ENCODE peak calls at places on chromosomes 2 and 18, in four cellular contexts. A is heart right ventricle, D is endothelial cell, J is cardiac muscle cell. Q is an unnamed sample.

GRCh38 chr2:86249843-86250402 is 50.7 kb downstream of the MRPL35 start:
- DNase-seq in J (no peak), A (no peak), D (no peak), Q (no peak)

GRCh38 chr2:105521176-105521575 is 122.3 kb upstream of the FHL2 start:
- DNase-seq in D (no peak), J (peak), A (no peak), Q (no peak)

GRCh38 chr2:217645891-217646290 is 356.9 kb downstream of the TNS1 start:
- DNase-seq in A (no peak), D (no peak), J (no peak), Q (no peak)

GRCh38 chr18:36828157-36828629 is 609 bp downstream of the TPGS2 start:
- DNase-seq in J (no peak), A (no peak), D (no peak), Q (no peak)

GRCh38 chr2:12347049-12347448 is 369.7 kb upstream of the TRIB2 start:
- DNase-seq in A (no peak), J (no peak), D (no peak), Q (no peak)

GRCh38 chr2:160389875-160390274 is 103.7 kb downstream of the RBMS1 start:
- DNase-seq in D (no peak), J (no peak), A (no peak), Q (no peak)

GRCh38 chr18:78659748-78660147 is 319.9 kb upstream of the SALL3 start:
- DNase-seq in A (no peak), J (peak), D (no peak), Q (no peak)

GRCh38 chr2:66318009-66318561 is 116.8 kb upstream of the MEIS1 start:
- DNase-seq in J (no peak), D (no peak), A (no peak), Q (no peak)

GRCh38 chr2:34031097-34031496 is 432.0 kb upstream of the FAM98A start:
- DNase-seq in J (peak), D (no peak), A (no peak), Q (no peak)

GRCh38 chr2:231764752-231765151 is 16.3 kb downstream of the PDE6D start:
- DNase-seq in A (no peak), J (no peak), D (no peak), Q (no peak)

GRCh38 chr2:71173096-71173495 is 42.7 kb downstream of the MPHOSPH10 start:
- DNase-seq in A (no peak), J (no peak), D (no peak), Q (no peak)

GRCh38 chr2:189623049-189623448 is 38.2 kb upstream of the ASNSD1 start:
- DNase-seq in J (no peak), A (no peak), D (no peak), Q (no peak)

GRCh38 chr2:120344214-120344990 is 1.5 kb upstream of the INHBB start:
- DNase-seq in A (peak), J (peak), D (peak), Q (no peak)

GRCh38 chr2:144259332-144259731 is 260.6 kb downstream of the ZEB2 start:
- DNase-seq in D (no peak), J (no peak), A (no peak), Q (no peak)

DNA sequence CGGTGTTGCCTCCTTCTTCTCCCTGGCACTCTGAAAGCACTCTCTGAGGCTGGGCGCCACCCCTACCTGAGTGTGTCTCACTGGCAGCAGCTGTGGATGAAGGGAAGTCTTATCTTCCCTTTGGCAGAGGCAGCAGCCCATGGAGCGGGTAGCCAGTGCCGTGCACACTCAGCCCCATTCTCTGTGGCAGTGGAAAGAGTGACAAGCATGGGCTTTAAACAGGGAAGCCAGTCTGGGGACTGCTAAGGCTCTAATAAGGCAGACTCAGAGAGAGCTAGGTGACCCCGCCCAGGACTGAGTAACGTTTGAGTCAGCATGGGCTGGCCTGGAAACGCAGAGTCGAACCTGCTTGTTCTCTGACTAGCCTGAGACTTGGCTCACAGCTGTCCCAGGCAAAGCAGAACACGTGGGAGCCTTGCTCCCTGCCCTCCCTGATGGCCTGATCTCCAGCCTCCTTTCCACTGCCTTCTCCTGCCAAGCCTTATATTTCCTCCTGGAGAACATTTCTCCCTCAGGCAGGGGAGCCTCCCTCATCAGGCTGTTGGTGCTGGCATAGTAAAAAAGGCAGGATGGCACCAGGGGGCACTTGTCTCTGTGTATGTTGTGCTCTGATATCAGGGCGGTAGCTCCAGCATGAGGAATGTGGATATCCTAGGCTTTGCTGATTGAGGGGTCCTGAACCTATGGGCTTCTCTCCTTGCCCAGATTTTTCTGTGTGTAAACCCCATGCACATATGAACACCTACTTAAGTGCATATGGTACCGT is 93.9 kb upstream of the LGALSL start:
- DNase-seq in J (peak), A (peak), D (no peak), Q (no peak)
- TF ChIP-seq CTCF in J (no peak), A (no peak), D (no peak), Q (no peak)

GRCh38 chr18:59272971-59273935 is at the start of gene RAX:
- DNase-seq in J (peak), D (peak), A (no peak), Q (no peak)
- TF ChIP-seq CTCF in J (peak), D (no peak), A (no peak), Q (peak)

GRCh38 chr18:69367104-69367503 is 33.6 kb upstream of the DOK6 start:
- DNase-seq in A (no peak), J (no peak), D (no peak), Q (no peak)

GRCh38 chr18:69365658-69366057 is 35.0 kb upstream of the DOK6 start:
- DNase-seq in A (no peak), J (no peak), D (no peak), Q (no peak)
- TF ChIP-seq CTCF in A (no peak), J (no peak), D (no peak), Q (no peak)

GRCh38 chr2:59276033-59276432 is 1034.9 kb upstream of the FANCL start:
- DNase-seq in A (no peak), J (no peak), D (no peak), Q (no peak)
- TF ChIP-seq CTCF in A (no peak), J (no peak), D (peak), Q (no peak)

GRCh38 chr2:127196998-127197397 is 23.1 kb downstream of the CYP27C1 start:
- DNase-seq in A (no peak), J (no peak), D (no peak), Q (no peak)

GRCh38 chr2:127199223-127199622 is 20.9 kb downstream of the CYP27C1 start:
- DNase-seq in D (no peak), J (no peak), A (no peak), Q (no peak)

GRCh38 chr2:127195140-127196074 is 24.7 kb downstream of the CYP27C1 start:
- DNase-seq in J (no peak), A (no peak), D (no peak), Q (no peak)

GRCh38 chr2:127196549-127196948 is 23.6 kb downstream of the CYP27C1 start:
- DNase-seq in D (no peak), J (no peak), A (no peak), Q (no peak)

GRCh38 chr2:127197475-127198385 is 22.4 kb downstream of the CYP27C1 start:
- DNase-seq in J (peak), A (peak), D (peak), Q (no peak)
- TF ChIP-seq CTCF in J (peak), A (no peak), D (no peak), Q (peak)

DNA sequence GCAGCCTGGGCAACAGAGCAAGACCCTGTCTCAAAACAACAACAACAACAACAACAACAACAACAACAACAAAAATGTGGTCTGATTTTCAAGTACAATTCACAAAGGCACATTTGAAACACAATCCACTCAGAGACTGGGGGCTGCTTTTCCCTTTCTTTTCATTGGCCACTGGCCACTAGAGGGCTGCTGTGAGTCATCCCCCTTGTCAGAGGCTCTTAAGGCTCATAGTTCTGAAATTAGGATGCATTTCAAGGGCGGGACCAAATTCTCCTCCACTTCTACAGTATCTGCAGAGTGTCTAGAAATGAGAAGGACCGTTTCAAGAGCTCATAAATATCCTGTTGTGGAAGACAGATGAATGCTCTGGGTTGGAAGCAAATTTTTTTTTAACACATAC is 285.4 kb downstream of the NRXN1 start:
- DNase-seq in A (no peak), D (peak), J (peak), Q (no peak)
- TF ChIP-seq CTCF in A (no peak), D (peak), J (peak), Q (no peak)

DNA sequence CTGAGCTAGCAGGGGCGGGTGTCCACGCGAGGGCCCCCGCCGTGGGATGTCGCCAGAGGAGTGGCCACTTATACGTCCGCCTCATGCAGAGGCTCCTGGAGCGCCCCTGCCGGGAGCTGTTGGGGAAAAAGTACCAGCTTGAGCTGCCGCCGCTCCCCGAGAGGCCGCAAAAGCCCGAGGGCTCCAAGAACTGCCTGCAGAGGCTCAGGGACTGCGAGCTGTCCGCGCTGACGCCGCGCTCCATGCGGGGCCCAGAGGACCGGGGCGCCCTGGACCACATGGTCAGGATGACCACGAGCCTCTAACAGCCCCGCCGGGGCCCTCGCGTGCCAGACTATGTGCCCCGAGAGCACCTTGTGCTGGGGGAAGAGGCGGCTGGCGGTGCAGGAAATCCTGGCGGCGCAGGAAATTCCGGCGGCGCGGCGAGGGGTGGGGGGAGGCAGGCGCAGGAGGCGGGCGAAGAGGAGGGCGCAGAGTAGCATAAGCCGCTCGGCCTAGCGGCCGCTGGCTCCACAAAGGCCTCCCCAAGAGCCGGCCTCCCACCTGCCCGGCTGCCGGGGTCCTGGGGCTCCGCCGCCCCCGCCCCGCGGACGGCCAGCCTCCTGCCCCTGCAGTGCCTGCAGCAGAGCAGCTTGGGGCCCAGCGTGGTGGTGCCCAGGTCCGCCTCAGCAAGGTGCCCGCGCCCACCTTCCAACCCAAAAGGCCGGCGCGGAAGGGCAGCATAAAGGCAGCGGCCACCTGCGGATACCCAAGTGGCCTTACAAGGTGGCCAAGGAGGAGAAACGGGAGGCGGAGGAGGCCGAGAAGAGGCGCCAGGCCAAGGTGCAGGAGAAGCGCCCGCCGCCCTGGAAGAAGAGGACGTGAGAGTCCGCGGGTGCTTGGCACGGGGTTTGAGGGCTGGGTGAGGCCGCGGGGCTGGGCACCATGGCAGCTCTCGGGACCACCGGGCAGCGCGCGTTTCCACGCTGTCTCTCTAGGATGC is 42.1 kb upstream of the TRIM43B start:
- DNase-seq in J (no peak), A (peak), D (peak), Q (no peak)
- TF ChIP-seq CTCF in J (peak), A (no peak), D (no peak), Q (no peak)